ENCODE peak calls at places on chromosome 7, in ten cellular contexts. T is cardiac muscle cell, Z is right lobe of liver, Y is heart left ventricle, N is left ventricle myocardium inferior, J is spleen, E is PC-3, M is foreskin keratinocyte, O is uterus, D is Panc1. G is an unnamed sample. For H3K4me1, the result is how much of the 10 kb centered on the place peaks cover.

GRCh38 chr7:112995091-112995824 is 91.4 kb downstream of the GPR85 start:
- DNase-seq in T (peak), Z (no peak), Y (no peak), N (peak), J (no peak), E (peak), M (peak), O (no peak), D (no peak), G (no peak)

GRCh38 chr7:35723011-35723410 is 28.1 kb upstream of the HERPUD2 start:
- DNase-seq in T (no peak), Z (no peak), Y (no peak), N (no peak), J (no peak), E (peak), M (no peak), O (no peak), D (no peak), G (no peak)

GRCh38 chr7:341841-342638 is 52.1 kb downstream of the FOXL3 start:
- DNase-seq in T (no peak), Z (peak), Y (no peak), N (peak), J (no peak), E (peak), M (no peak), O (no peak), D (no peak), G (no peak)

GRCh38 chr7:155456772-155457543 is 971 bp upstream of the EN2 start:
- DNase-seq in T (peak), Z (peak), Y (peak), N (peak), J (peak), E (peak), M (no peak), O (peak), D (no peak), G (peak)

GRCh38 chr7:82481499-82482097 is 38.0 kb upstream of the CACNA2D1 start:
- DNase-seq in T (peak), Z (no peak), Y (no peak), N (no peak), J (no peak), E (peak), M (no peak), O (no peak), D (peak), G (no peak)

GRCh38 chr7:128165927-128166420 is 75.1 kb upstream of the LEP start:
- DNase-seq in T (no peak), Z (peak), Y (no peak), N (no peak), J (no peak), E (no peak), M (no peak), O (no peak), D (no peak), G (no peak)

GRCh38 chr7:136883046-136883445 is 14.6 kb downstream of the CHRM2 start:
- DNase-seq in T (peak), Z (no peak), Y (no peak), N (no peak), J (no peak), E (no peak), M (no peak), O (no peak), D (no peak), G (no peak)

GRCh38 chr7:41886257-41886905 is 183.5 kb upstream of the INHBA start:
- DNase-seq in T (peak), Z (no peak), Y (peak), N (peak), J (no peak), E (peak), M (peak), O (peak), D (no peak), G (no peak)

GRCh38 chr7:129577881-129578462 is 33.5 kb upstream of the NRF1 start:
- DNase-seq in T (no peak), Z (no peak), Y (no peak), N (no peak), J (no peak), E (no peak), M (no peak), O (no peak), D (no peak), G (no peak)

GRCh38 chr7:152459724-152460251 is 24.0 kb upstream of the KMT2C start:
- DNase-seq in T (no peak), Z (peak), Y (no peak), N (peak), J (no peak), E (peak), M (no peak), O (no peak), D (no peak), G (peak)

GRCh38 chr7:155798673-155799439 is 13.4 kb downstream of the SHH start:
- DNase-seq in T (no peak), Z (no peak), Y (peak), N (no peak), J (no peak), E (no peak), M (no peak), O (no peak), D (no peak), G (no peak)

GRCh38 chr7:64045301-64046040 is at the start of gene ZNF727:
- DNase-seq in T (no peak), Z (peak), Y (peak), N (peak), J (peak), E (no peak), M (no peak), O (peak), D (no peak), G (no peak)

GRCh38 chr7:40412323-40412722 is 277.5 kb downstream of the SUGCT start:
- DNase-seq in T (no peak), Z (no peak), Y (no peak), N (no peak), J (no peak), E (no peak), M (no peak), O (no peak), D (no peak), G (no peak)

GRCh38 chr7:38185395-38185920 is 7.4 kb downstream of the STARD3NL start:
- DNase-seq in T (peak), Z (no peak), Y (no peak), N (no peak), J (no peak), E (no peak), M (no peak), O (no peak), D (no peak), G (no peak)

GRCh38 chr7:2803342-2803692 is 40.8 kb downstream of the GNA12 start:
- DNase-seq in T (no peak), Z (no peak), Y (no peak), N (no peak), J (peak), E (peak), M (no peak), O (no peak), D (no peak), G (no peak)

GRCh38 chr7:7673240-7673550 is 32.6 kb downstream of the UMAD1 start:
- DNase-seq in T (no peak), Z (no peak), Y (no peak), N (no peak), J (no peak), E (no peak), M (no peak), O (no peak), D (no peak), G (no peak)

GRCh38 chr7:75986147-75986781 is 8.1 kb downstream of the TMEM120A start:
- DNase-seq in T (no peak), Z (peak), Y (peak), N (no peak), J (peak), E (no peak), M (no peak), O (no peak), D (no peak), G (no peak)

GRCh38 chr7:153152786-153153185 is 393.2 kb downstream of the ACTR3B start:
- DNase-seq in T (no peak), Z (no peak), Y (no peak), N (no peak), J (no peak), E (no peak), M (no peak), O (no peak), D (no peak), G (no peak)

GRCh38 chr7:132311747-132312146 is 264.5 kb downstream of the PLXNA4 start:
- DNase-seq in T (no peak), Z (no peak), Y (no peak), N (no peak), J (no peak), E (no peak), M (no peak), O (no peak), D (no peak), G (no peak)

GRCh38 chr7:15686957-15687644 is 618 bp upstream of the MEOX2 start:
- DNase-seq in T (no peak), Z (no peak), Y (peak), N (peak), J (no peak), E (no peak), M (no peak), O (no peak), D (no peak), G (no peak)

GRCh38 chr7:51274001-51274400 is 42.6 kb downstream of the COBL start:
- DNase-seq in T (no peak), Z (no peak), Y (no peak), N (no peak), J (no peak), E (no peak), M (no peak), O (no peak), D (no peak), G (no peak)
- H3K4me1 ChIP-seq in T (under half), Z (under half), Y (under half), N (under half), J (under half), E (under half), M (under half), O (under half), D (under half), G (under half)

DNA sequence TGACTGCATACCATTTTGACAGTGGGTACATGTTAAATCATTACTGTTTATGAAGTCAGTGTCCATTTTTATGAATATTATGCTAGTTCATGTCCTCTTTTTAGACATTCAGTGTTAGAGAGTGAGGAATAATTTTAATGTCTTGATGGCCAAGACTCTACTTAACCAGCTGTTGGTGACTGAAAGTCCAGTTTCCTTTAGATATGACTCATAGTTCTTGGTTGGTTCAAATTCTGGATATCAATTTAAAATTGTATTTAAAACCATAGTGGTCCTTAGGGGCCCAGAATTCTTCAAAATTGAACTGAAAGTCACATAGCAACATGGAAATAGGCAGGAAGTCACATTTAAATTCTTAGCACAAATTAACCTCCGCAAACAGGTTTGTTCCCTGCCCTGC is 196.5 kb upstream of the PRPS1L1 start:
- DNase-seq in T (no peak), Z (no peak), Y (no peak), N (no peak), J (no peak), E (no peak), M (no peak), O (no peak), D (no peak), G (no peak)
- H3K4me1 ChIP-seq in T (under half), Z (under half), Y (half or more), N (under half), J (under half), E (under half), M (under half), O (under half), D (under half), G (under half)

GRCh38 chr7:110388451-110388850 is 702.5 kb upstream of the LRRN3 start:
- DNase-seq in T (no peak), Z (no peak), Y (no peak), N (no peak), J (no peak), E (no peak), M (no peak), O (no peak), D (no peak), G (peak)
- H3K4me1 ChIP-seq in T (under half), Z (under half), Y (under half), N (under half), J (under half), E (under half), M (under half), O (under half), D (under half), G (under half)

GRCh38 chr7:101218236-101219130 is 518 bp downstream of the ZNHIT1 start:
- DNase-seq in T (no peak), Z (no peak), Y (no peak), N (no peak), J (no peak), E (no peak), M (no peak), O (no peak), D (no peak), G (no peak)
- H3K4me1 ChIP-seq in T (under half), Z (under half), Y (under half), N (half or more), J (under half), E (under half), M (under half), O (under half), D (under half), G (under half)

DNA sequence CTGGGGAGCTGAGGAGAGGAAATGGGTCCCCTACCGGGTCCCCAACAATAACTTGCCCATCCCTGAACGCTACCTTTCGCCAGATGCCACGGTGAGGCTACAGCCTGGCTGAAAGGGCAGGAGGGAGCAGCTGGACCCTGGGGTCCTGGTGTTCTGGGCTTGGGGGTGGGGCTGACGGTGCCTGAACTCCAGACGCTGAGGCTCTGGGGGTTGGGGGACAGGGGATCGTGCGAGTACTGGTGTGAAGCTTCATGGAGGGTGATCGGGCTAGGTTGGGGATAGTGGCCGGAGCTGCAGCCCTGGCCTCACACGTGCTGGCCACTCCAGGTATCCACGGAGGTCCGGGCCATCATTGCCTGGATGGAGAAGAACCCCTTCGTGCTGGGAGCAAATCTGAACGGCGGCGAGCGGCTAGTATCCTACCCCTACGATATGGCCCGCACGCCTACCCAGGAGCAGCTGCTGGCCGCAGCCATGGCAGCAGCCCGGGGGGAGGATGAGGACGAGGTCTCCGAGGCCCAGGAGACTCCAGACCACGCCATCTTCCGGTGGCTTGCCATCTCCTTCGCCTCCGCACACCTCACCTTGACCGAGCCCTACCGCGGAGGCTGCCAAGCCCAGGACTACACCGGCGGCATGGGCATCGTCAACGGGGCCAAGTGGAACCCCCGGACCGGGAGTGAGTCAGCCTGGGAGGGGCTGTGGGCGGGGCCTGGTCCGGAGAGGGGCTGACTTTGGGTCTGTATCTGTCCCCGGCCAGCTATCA is 8.3 kb downstream of the AEBP1 start:
- DNase-seq in T (no peak), Z (no peak), Y (peak), N (no peak), J (peak), E (no peak), M (no peak), O (no peak), D (no peak), G (no peak)
- H3K4me1 ChIP-seq in T (under half), Z (under half), Y (under half), N (under half), J (under half), E (under half), M (under half), O (under half), D (under half), G (under half)

G was measured in HAP-1.